ENCODE peak calls at places on chromosomes 3 and 15, in nine cellular contexts. P is psoas muscle, N is neural crest cell, C is lower leg skin, K is H9, H is fibroblast of mammary gland, S is AG04450, E is mesothelial cell of epicardium, A is RWPE2. B is an unnamed sample.
A peak's percentile ranks its signal among the peaks of the same experiment; 100 is the strongest.

GRCh38 chr3:187968883-187969580 is 184.9 kb upstream of the LPP start:
- DNase-seq in A (no peak), C (no peak), E (no peak), N (no peak), K (no peak), H (peak; percentile 93), P (no peak), S (no peak), B (no peak)

GRCh38 chr3:58068126-58068809 is 60.0 kb downstream of the FLNB start:
- DNase-seq in H (no peak), S (no peak), A (no peak), E (no peak), P (no peak), C (no peak), N (no peak), K (no peak), B (no peak)

GRCh38 chr15:42704492-42704926 is 32.4 kb downstream of the CDAN1 start:
- DNase-seq in A (no peak), H (peak; percentile 71), E (peak; percentile 65), K (peak; percentile 74), S (peak; percentile 23), P (no peak), N (peak; percentile 62), C (peak; percentile 85), B (no peak)

GRCh38 chr3:45269952-45270351 is 43.9 kb upstream of the TMEM158 start:
- DNase-seq in E (no peak), P (no peak), H (peak; percentile 23), S (no peak), K (no peak), N (no peak), A (no peak), C (no peak), B (no peak)

GRCh38 chr3:125231895-125232294 is 19.3 kb upstream of the SLC12A8 start:
- DNase-seq in P (no peak), H (peak; percentile 70), N (no peak), C (no peak), S (peak; percentile 29), A (no peak), K (no peak), E (no peak), B (no peak)

GRCh38 chr15:50884583-50884982 is 23.9 kb upstream of the AP4E1 start:
- DNase-seq in E (no peak), A (peak; percentile 87), C (no peak), S (no peak), K (no peak), P (no peak), N (no peak), H (peak; percentile 35), B (no peak)

GRCh38 chr15:69980311-69981059 is 117.2 kb downstream of the TLE3 start:
- DNase-seq in E (no peak), H (no peak), A (no peak), S (no peak), P (no peak), C (peak; percentile 58), K (no peak), N (no peak), B (no peak)

GRCh38 chr15:82894971-82895520 is 57.5 kb downstream of the HOMER2 start:
- DNase-seq in A (no peak), S (no peak), E (no peak), C (peak; percentile 25), P (no peak), H (no peak), K (no peak), N (no peak), B (no peak)

GRCh38 chr15:68389936-68390790 is 41.8 kb downstream of the ITGA11 start:
- DNase-seq in A (peak; percentile 74), H (peak; percentile 63), P (no peak), C (peak; percentile 83), N (no peak), S (peak; percentile 16), E (peak; percentile 35), K (peak; percentile 20), B (no peak)

GRCh38 chr15:66746231-66746605 is 44.2 kb downstream of the SMAD6 start:
- DNase-seq in E (no peak), C (no peak), N (no peak), H (no peak), S (no peak), K (no peak), P (no peak), A (no peak), B (no peak)

GRCh38 chr15:89749526-89749925 is 1.5 kb downstream of the MESP1 start:
- DNase-seq in A (no peak), K (no peak), E (no peak), C (no peak), H (no peak), S (no peak), N (no peak), P (no peak), B (no peak)

GRCh38 chr15:65054333-65055200 is 9.4 kb downstream of the SLC51B start:
- DNase-seq in S (no peak), K (peak; percentile 79), A (no peak), N (peak; percentile 85), E (peak; percentile 81), C (peak; percentile 92), H (peak; percentile 64), P (peak; percentile 89), B (no peak)

GRCh38 chr3:52339612-52340011 is 23.5 kb downstream of the DNAH1 start:
- DNase-seq in N (peak; percentile 59), A (no peak), K (peak; percentile 47), H (peak; percentile 88), P (peak; percentile 27), C (no peak), E (no peak), S (peak; percentile 71), B (no peak)

GRCh38 chr3:32399030-32399620 is 7.5 kb downstream of the CMTM7 start:
- DNase-seq in K (no peak), N (no peak), S (no peak), H (peak; percentile 72), C (no peak), P (no peak), E (no peak), A (no peak), B (no peak)

GRCh38 chr3:171788546-171789351 is 21.5 kb downstream of the PLD1 start:
- DNase-seq in S (no peak), H (peak; percentile 98), K (no peak), A (no peak), N (no peak), E (no peak), C (no peak), P (no peak), B (no peak)

GRCh38 chr3:107208100-107208499 is 169.1 kb upstream of the CCDC54 start:
- DNase-seq in C (no peak), N (no peak), H (peak; percentile 100), S (peak; percentile 95), E (no peak), K (no peak), P (no peak), A (no peak), B (no peak)

DNA sequence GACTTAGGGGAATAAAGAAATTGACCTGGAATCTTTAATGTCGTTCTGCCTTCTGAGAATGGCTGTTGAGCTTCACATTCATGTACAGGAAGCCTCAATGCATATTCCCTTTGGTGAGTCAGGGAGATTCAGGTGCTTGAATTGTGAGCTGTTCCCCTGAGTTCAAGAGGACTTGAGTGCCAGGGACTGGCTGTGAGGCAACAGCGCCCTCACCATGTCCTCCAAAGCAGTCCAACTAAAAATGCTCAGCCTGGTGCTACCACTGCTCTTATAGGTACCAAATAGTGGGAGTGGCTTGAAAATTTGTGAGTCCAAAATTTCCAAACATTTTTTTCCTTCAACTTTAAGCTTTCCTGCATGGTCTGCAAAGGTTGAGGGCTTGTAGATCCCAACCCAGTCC is 54.1 kb downstream of the LEO1 start:
- DNase-seq in P (no peak), N (no peak), E (no peak), K (peak; percentile 77), A (no peak), S (no peak), C (no peak), H (peak; percentile 43), B (no peak)
- TF ChIP-seq CTCF in P (no peak), N (peak; percentile 45), E (no peak), K (peak; percentile 77), A (peak; percentile 75), S (peak; percentile 34), C (no peak), H (peak; percentile 42), B (peak; percentile 70)

GRCh38 chr3:64998317-64998716 is 310.5 kb upstream of the ADAMTS9 start:
- DNase-seq in E (no peak), N (no peak), P (no peak), H (no peak), A (no peak), K (no peak), S (no peak), C (no peak), B (no peak)
- TF ChIP-seq CTCF in E (no peak), N (no peak), P (no peak), H (no peak), A (no peak), K (no peak), S (no peak), C (no peak), B (no peak)

GRCh38 chr3:126616931-126617330 is 38.0 kb downstream of the TXNRD3 start:
- DNase-seq in S (no peak), K (no peak), P (no peak), C (no peak), A (no peak), E (no peak), N (no peak), H (no peak), B (no peak)
- TF ChIP-seq CTCF in S (no peak), K (no peak), P (no peak), C (no peak), A (no peak), E (no peak), N (no peak), H (no peak), B (no peak)

GRCh38 chr3:86890997-86891396 is 100.0 kb downstream of the VGLL3 start:
- DNase-seq in H (no peak), C (no peak), N (no peak), K (peak; percentile 29), E (no peak), S (no peak), P (no peak), A (no peak), B (no peak)
- TF ChIP-seq CTCF in H (no peak), C (no peak), N (no peak), K (no peak), E (no peak), S (no peak), P (no peak), A (no peak), B (peak; percentile 29)

GRCh38 chr15:63699391-63699790 is 102.2 kb downstream of the FBXL22 start:
- DNase-seq in K (no peak), S (no peak), E (no peak), H (no peak), C (no peak), P (no peak), N (no peak), A (no peak), B (no peak)
- TF ChIP-seq CTCF in K (no peak), S (no peak), E (no peak), H (no peak), C (no peak), P (no peak), N (no peak), A (no peak), B (no peak)

B was measured in chondrocyte.